ENCODE peak calls at places on chromosomes 6 and 20, in nine cellular contexts. One of them, this sample, is unnamed.

GRCh38 chr6:5151955-5152401 is 66.8 kb downstream of the PPP1R3G start:
- DNase-seq in HEK293T: no peak
- DNase-seq in mesendoderm: no peak
- DNase-seq in activated naive CD8-positive, alpha-beta T cell treated with anti-CD3 and anti-CD28 coated beads, Interleukin-2, amount 50 U/mL, for 24 hours: no peak
- DNase-seq in GDM1: no peak
- DNase-seq in NCI-H2081: no peak
- DNase-seq in T-helper 1 cell: no peak
- DNase-seq in heart left ventricle: no peak
- DNase-seq in activated CD4-positive, alpha-beta T cell treated with anti-CD3 and anti-CD28 coated beads, Interleukin-2, amount 10 ng/mL, durations not matched to agents 24 days and 14 days: no peak
- DNase-seq in this sample: peak; percentile 39

GRCh38 chr6:144582939-144583613 is 297.9 kb downstream of the UTRN start:
- DNase-seq in HEK293T: peak; percentile 19
- DNase-seq in mesendoderm: peak; percentile 48
- DNase-seq in activated naive CD8-positive, alpha-beta T cell treated with anti-CD3 and anti-CD28 coated beads, Interleukin-2, amount 50 U/mL, for 24 hours: peak; percentile 36
- DNase-seq in GDM1: peak; percentile 11
- DNase-seq in NCI-H2081: no peak
- DNase-seq in T-helper 1 cell: no peak
- DNase-seq in heart left ventricle: peak; percentile 30
- DNase-seq in activated CD4-positive, alpha-beta T cell treated with anti-CD3 and anti-CD28 coated beads, Interleukin-2, amount 10 ng/mL, durations not matched to agents 24 days and 14 days: peak; percentile 91
- DNase-seq in this sample: no peak

GRCh38 chr20:61975411-61975810 is 90.3 kb downstream of the TAF4 start:
- DNase-seq in HEK293T: no peak
- DNase-seq in mesendoderm: no peak
- DNase-seq in activated naive CD8-positive, alpha-beta T cell treated with anti-CD3 and anti-CD28 coated beads, Interleukin-2, amount 50 U/mL, for 24 hours: no peak
- DNase-seq in GDM1: no peak
- DNase-seq in NCI-H2081: peak; percentile 2
- DNase-seq in T-helper 1 cell: no peak
- DNase-seq in heart left ventricle: no peak
- DNase-seq in activated CD4-positive, alpha-beta T cell treated with anti-CD3 and anti-CD28 coated beads, Interleukin-2, amount 10 ng/mL, durations not matched to agents 24 days and 14 days: no peak
- DNase-seq in this sample: no peak

GRCh38 chr6:12324096-12324495 is 33.9 kb downstream of the EDN1 start:
- DNase-seq in HEK293T: no peak
- DNase-seq in mesendoderm: peak; percentile 89
- DNase-seq in activated naive CD8-positive, alpha-beta T cell treated with anti-CD3 and anti-CD28 coated beads, Interleukin-2, amount 50 U/mL, for 24 hours: no peak
- DNase-seq in GDM1: no peak
- DNase-seq in NCI-H2081: no peak
- DNase-seq in T-helper 1 cell: no peak
- DNase-seq in heart left ventricle: no peak
- DNase-seq in activated CD4-positive, alpha-beta T cell treated with anti-CD3 and anti-CD28 coated beads, Interleukin-2, amount 10 ng/mL, durations not matched to agents 24 days and 14 days: no peak
- DNase-seq in this sample: peak; percentile 33

GRCh38 chr20:43667341-43668132 is 623 bp downstream of the MYBL2 start:
- DNase-seq in HEK293T: peak; percentile 65
- DNase-seq in mesendoderm: peak; percentile 78
- DNase-seq in activated naive CD8-positive, alpha-beta T cell treated with anti-CD3 and anti-CD28 coated beads, Interleukin-2, amount 50 U/mL, for 24 hours: peak; percentile 48
- DNase-seq in GDM1: no peak
- DNase-seq in NCI-H2081: no peak
- DNase-seq in T-helper 1 cell: no peak
- DNase-seq in heart left ventricle: no peak
- DNase-seq in activated CD4-positive, alpha-beta T cell treated with anti-CD3 and anti-CD28 coated beads, Interleukin-2, amount 10 ng/mL, durations not matched to agents 24 days and 14 days: peak; percentile 74
- DNase-seq in this sample: no peak

GRCh38 chr6:30565772-30566171 is 5.5 kb upstream of the ABCF1 start:
- DNase-seq in HEK293T: no peak
- DNase-seq in mesendoderm: no peak
- DNase-seq in activated naive CD8-positive, alpha-beta T cell treated with anti-CD3 and anti-CD28 coated beads, Interleukin-2, amount 50 U/mL, for 24 hours: no peak
- DNase-seq in GDM1: no peak
- DNase-seq in NCI-H2081: no peak
- DNase-seq in T-helper 1 cell: no peak
- DNase-seq in heart left ventricle: no peak
- DNase-seq in activated CD4-positive, alpha-beta T cell treated with anti-CD3 and anti-CD28 coated beads, Interleukin-2, amount 10 ng/mL, durations not matched to agents 24 days and 14 days: no peak
- DNase-seq in this sample: no peak

GRCh38 chr6:4413073-4413472 is 277.7 kb upstream of the ECI2 start:
- DNase-seq in HEK293T: no peak
- DNase-seq in mesendoderm: no peak
- DNase-seq in activated naive CD8-positive, alpha-beta T cell treated with anti-CD3 and anti-CD28 coated beads, Interleukin-2, amount 50 U/mL, for 24 hours: no peak
- DNase-seq in GDM1: no peak
- DNase-seq in NCI-H2081: no peak
- DNase-seq in T-helper 1 cell: no peak
- DNase-seq in heart left ventricle: no peak
- DNase-seq in activated CD4-positive, alpha-beta T cell treated with anti-CD3 and anti-CD28 coated beads, Interleukin-2, amount 10 ng/mL, durations not matched to agents 24 days and 14 days: no peak
- DNase-seq in this sample: no peak

GRCh38 chr6:53433617-53434285 is 85.0 kb upstream of the ELOVL5 start:
- DNase-seq in HEK293T: no peak
- DNase-seq in mesendoderm: no peak
- DNase-seq in activated naive CD8-positive, alpha-beta T cell treated with anti-CD3 and anti-CD28 coated beads, Interleukin-2, amount 50 U/mL, for 24 hours: no peak
- DNase-seq in GDM1: no peak
- DNase-seq in NCI-H2081: no peak
- DNase-seq in T-helper 1 cell: no peak
- DNase-seq in heart left ventricle: no peak
- DNase-seq in activated CD4-positive, alpha-beta T cell treated with anti-CD3 and anti-CD28 coated beads, Interleukin-2, amount 10 ng/mL, durations not matched to agents 24 days and 14 days: no peak
- DNase-seq in this sample: no peak

GRCh38 chr20:33859157-33859695 is 48.1 kb downstream of the CHMP4B start:
- DNase-seq in HEK293T: no peak
- DNase-seq in mesendoderm: no peak
- DNase-seq in activated naive CD8-positive, alpha-beta T cell treated with anti-CD3 and anti-CD28 coated beads, Interleukin-2, amount 50 U/mL, for 24 hours: peak; percentile 25
- DNase-seq in GDM1: no peak
- DNase-seq in NCI-H2081: no peak
- DNase-seq in T-helper 1 cell: no peak
- DNase-seq in heart left ventricle: peak; percentile 26
- DNase-seq in activated CD4-positive, alpha-beta T cell treated with anti-CD3 and anti-CD28 coated beads, Interleukin-2, amount 10 ng/mL, durations not matched to agents 24 days and 14 days: peak; percentile 86
- DNase-seq in this sample: no peak

GRCh38 chr6:137590684-137591083 is 96.5 kb upstream of the OLIG3 start:
- DNase-seq in HEK293T: no peak
- DNase-seq in mesendoderm: no peak
- DNase-seq in activated naive CD8-positive, alpha-beta T cell treated with anti-CD3 and anti-CD28 coated beads, Interleukin-2, amount 50 U/mL, for 24 hours: no peak
- DNase-seq in GDM1: no peak
- DNase-seq in NCI-H2081: no peak
- DNase-seq in T-helper 1 cell: no peak
- DNase-seq in heart left ventricle: no peak
- DNase-seq in activated CD4-positive, alpha-beta T cell treated with anti-CD3 and anti-CD28 coated beads, Interleukin-2, amount 10 ng/mL, durations not matched to agents 24 days and 14 days: no peak
- DNase-seq in this sample: no peak

GRCh38 chr6:53412751-53413150 is 64.0 kb upstream of the ELOVL5 start:
- DNase-seq in HEK293T: no peak
- DNase-seq in mesendoderm: no peak
- DNase-seq in activated naive CD8-positive, alpha-beta T cell treated with anti-CD3 and anti-CD28 coated beads, Interleukin-2, amount 50 U/mL, for 24 hours: no peak
- DNase-seq in GDM1: no peak
- DNase-seq in NCI-H2081: no peak
- DNase-seq in T-helper 1 cell: no peak
- DNase-seq in heart left ventricle: no peak
- DNase-seq in activated CD4-positive, alpha-beta T cell treated with anti-CD3 and anti-CD28 coated beads, Interleukin-2, amount 10 ng/mL, durations not matched to agents 24 days and 14 days: no peak
- DNase-seq in this sample: no peak

GRCh38 chr20:44035924-44036323 is 121.3 kb downstream of the TOX2 start:
- DNase-seq in HEK293T: no peak
- DNase-seq in mesendoderm: no peak
- DNase-seq in activated naive CD8-positive, alpha-beta T cell treated with anti-CD3 and anti-CD28 coated beads, Interleukin-2, amount 50 U/mL, for 24 hours: no peak
- DNase-seq in GDM1: no peak
- DNase-seq in NCI-H2081: no peak
- DNase-seq in T-helper 1 cell: no peak
- DNase-seq in heart left ventricle: peak; percentile 7
- DNase-seq in activated CD4-positive, alpha-beta T cell treated with anti-CD3 and anti-CD28 coated beads, Interleukin-2, amount 10 ng/mL, durations not matched to agents 24 days and 14 days: no peak
- DNase-seq in this sample: no peak

GRCh38 chr6:14026831-14027539 is 90.6 kb upstream of the CD83 start:
- DNase-seq in HEK293T: no peak
- DNase-seq in mesendoderm: no peak
- DNase-seq in activated naive CD8-positive, alpha-beta T cell treated with anti-CD3 and anti-CD28 coated beads, Interleukin-2, amount 50 U/mL, for 24 hours: no peak
- DNase-seq in GDM1: no peak
- DNase-seq in NCI-H2081: no peak
- DNase-seq in T-helper 1 cell: no peak
- DNase-seq in heart left ventricle: no peak
- DNase-seq in activated CD4-positive, alpha-beta T cell treated with anti-CD3 and anti-CD28 coated beads, Interleukin-2, amount 10 ng/mL, durations not matched to agents 24 days and 14 days: no peak
- DNase-seq in this sample: no peak

GRCh38 chr6:168097621-168098430 is 18.8 kb upstream of the FRMD1 start:
- DNase-seq in HEK293T: no peak
- DNase-seq in mesendoderm: no peak
- DNase-seq in activated naive CD8-positive, alpha-beta T cell treated with anti-CD3 and anti-CD28 coated beads, Interleukin-2, amount 50 U/mL, for 24 hours: no peak
- DNase-seq in GDM1: no peak
- DNase-seq in NCI-H2081: no peak
- DNase-seq in T-helper 1 cell: no peak
- DNase-seq in heart left ventricle: peak; percentile 64
- DNase-seq in activated CD4-positive, alpha-beta T cell treated with anti-CD3 and anti-CD28 coated beads, Interleukin-2, amount 10 ng/mL, durations not matched to agents 24 days and 14 days: no peak
- DNase-seq in this sample: no peak

GRCh38 chr6:167689751-167690150 is 137.0 kb upstream of the AFDN start:
- DNase-seq in HEK293T: no peak
- DNase-seq in mesendoderm: peak; percentile 37
- DNase-seq in activated naive CD8-positive, alpha-beta T cell treated with anti-CD3 and anti-CD28 coated beads, Interleukin-2, amount 50 U/mL, for 24 hours: no peak
- DNase-seq in GDM1: no peak
- DNase-seq in NCI-H2081: no peak
- DNase-seq in T-helper 1 cell: no peak
- DNase-seq in heart left ventricle: no peak
- DNase-seq in activated CD4-positive, alpha-beta T cell treated with anti-CD3 and anti-CD28 coated beads, Interleukin-2, amount 10 ng/mL, durations not matched to agents 24 days and 14 days: no peak
- DNase-seq in this sample: no peak

GRCh38 chr6:27816906-27817305 is 95.3 kb downstream of the OR2B2 start:
- DNase-seq in HEK293T: no peak
- DNase-seq in mesendoderm: no peak
- DNase-seq in activated naive CD8-positive, alpha-beta T cell treated with anti-CD3 and anti-CD28 coated beads, Interleukin-2, amount 50 U/mL, for 24 hours: no peak
- DNase-seq in GDM1: no peak
- DNase-seq in NCI-H2081: no peak
- DNase-seq in T-helper 1 cell: no peak
- DNase-seq in heart left ventricle: no peak
- DNase-seq in activated CD4-positive, alpha-beta T cell treated with anti-CD3 and anti-CD28 coated beads, Interleukin-2, amount 10 ng/mL, durations not matched to agents 24 days and 14 days: no peak
- DNase-seq in this sample: no peak

GRCh38 chr6:53916804-53917463 is 122.1 kb downstream of the LRRC1 start:
- DNase-seq in HEK293T: no peak
- DNase-seq in mesendoderm: no peak
- DNase-seq in activated naive CD8-positive, alpha-beta T cell treated with anti-CD3 and anti-CD28 coated beads, Interleukin-2, amount 50 U/mL, for 24 hours: no peak
- DNase-seq in GDM1: no peak
- DNase-seq in NCI-H2081: no peak
- DNase-seq in T-helper 1 cell: no peak
- DNase-seq in heart left ventricle: no peak
- DNase-seq in activated CD4-positive, alpha-beta T cell treated with anti-CD3 and anti-CD28 coated beads, Interleukin-2, amount 10 ng/mL, durations not matched to agents 24 days and 14 days: no peak
- DNase-seq in this sample: no peak

GRCh38 chr6:14693301-14694192 is 552.3 kb upstream of the JARID2 start:
- DNase-seq in HEK293T: no peak
- DNase-seq in mesendoderm: peak; percentile 48
- DNase-seq in activated naive CD8-positive, alpha-beta T cell treated with anti-CD3 and anti-CD28 coated beads, Interleukin-2, amount 50 U/mL, for 24 hours: no peak
- DNase-seq in GDM1: no peak
- DNase-seq in NCI-H2081: no peak
- DNase-seq in T-helper 1 cell: no peak
- DNase-seq in heart left ventricle: no peak
- DNase-seq in activated CD4-positive, alpha-beta T cell treated with anti-CD3 and anti-CD28 coated beads, Interleukin-2, amount 10 ng/mL, durations not matched to agents 24 days and 14 days: no peak
- DNase-seq in this sample: no peak

GRCh38 chr6:131858765-131859490 is 51.1 kb downstream of the ENPP1 start:
- DNase-seq in HEK293T: no peak
- DNase-seq in mesendoderm: peak; percentile 20
- DNase-seq in activated naive CD8-positive, alpha-beta T cell treated with anti-CD3 and anti-CD28 coated beads, Interleukin-2, amount 50 U/mL, for 24 hours: no peak
- DNase-seq in GDM1: no peak
- DNase-seq in NCI-H2081: no peak
- DNase-seq in T-helper 1 cell: no peak
- DNase-seq in heart left ventricle: no peak
- DNase-seq in activated CD4-positive, alpha-beta T cell treated with anti-CD3 and anti-CD28 coated beads, Interleukin-2, amount 10 ng/mL, durations not matched to agents 24 days and 14 days: peak; percentile 19
- DNase-seq in this sample: peak; percentile 49

GRCh38 chr6:118704911-118705310 is 53.5 kb upstream of the CEP85L start:
- DNase-seq in HEK293T: no peak
- DNase-seq in mesendoderm: peak; percentile 29
- DNase-seq in activated naive CD8-positive, alpha-beta T cell treated with anti-CD3 and anti-CD28 coated beads, Interleukin-2, amount 50 U/mL, for 24 hours: no peak
- DNase-seq in GDM1: no peak
- DNase-seq in NCI-H2081: no peak
- DNase-seq in T-helper 1 cell: no peak
- DNase-seq in heart left ventricle: no peak
- DNase-seq in activated CD4-positive, alpha-beta T cell treated with anti-CD3 and anti-CD28 coated beads, Interleukin-2, amount 10 ng/mL, durations not matched to agents 24 days and 14 days: no peak
- DNase-seq in this sample: no peak

GRCh38 chr6:28497306-28497705 is 18.3 kb downstream of the GPX6 start:
- DNase-seq in HEK293T: no peak
- DNase-seq in mesendoderm: no peak
- DNase-seq in activated naive CD8-positive, alpha-beta T cell treated with anti-CD3 and anti-CD28 coated beads, Interleukin-2, amount 50 U/mL, for 24 hours: no peak
- DNase-seq in GDM1: no peak
- DNase-seq in NCI-H2081: no peak
- DNase-seq in T-helper 1 cell: no peak
- DNase-seq in heart left ventricle: no peak
- DNase-seq in activated CD4-positive, alpha-beta T cell treated with anti-CD3 and anti-CD28 coated beads, Interleukin-2, amount 10 ng/mL, durations not matched to agents 24 days and 14 days: no peak
- DNase-seq in this sample: no peak

GRCh38 chr6:27168586-27169443 is 78.7 kb upstream of the PRSS16 start:
- DNase-seq in HEK293T: no peak
- DNase-seq in mesendoderm: peak; percentile 22
- DNase-seq in activated naive CD8-positive, alpha-beta T cell treated with anti-CD3 and anti-CD28 coated beads, Interleukin-2, amount 50 U/mL, for 24 hours: no peak
- DNase-seq in GDM1: no peak
- DNase-seq in NCI-H2081: no peak
- DNase-seq in T-helper 1 cell: no peak
- DNase-seq in heart left ventricle: no peak
- DNase-seq in activated CD4-positive, alpha-beta T cell treated with anti-CD3 and anti-CD28 coated beads, Interleukin-2, amount 10 ng/mL, durations not matched to agents 24 days and 14 days: no peak
- DNase-seq in this sample: peak; percentile 73

GRCh38 chr6:159978291-159979135 is 9.6 kb downstream of the IGF2R start:
- DNase-seq in HEK293T: no peak
- DNase-seq in mesendoderm: peak; percentile 41
- DNase-seq in activated naive CD8-positive, alpha-beta T cell treated with anti-CD3 and anti-CD28 coated beads, Interleukin-2, amount 50 U/mL, for 24 hours: peak; percentile 72
- DNase-seq in GDM1: no peak
- DNase-seq in NCI-H2081: no peak
- DNase-seq in T-helper 1 cell: no peak
- DNase-seq in heart left ventricle: no peak
- DNase-seq in activated CD4-positive, alpha-beta T cell treated with anti-CD3 and anti-CD28 coated beads, Interleukin-2, amount 10 ng/mL, durations not matched to agents 24 days and 14 days: peak; percentile 75
- DNase-seq in this sample: no peak

GRCh38 chr6:101840100-101840499 is 446.6 kb downstream of the GRIK2 start:
- DNase-seq in HEK293T: no peak
- DNase-seq in mesendoderm: no peak
- DNase-seq in activated naive CD8-positive, alpha-beta T cell treated with anti-CD3 and anti-CD28 coated beads, Interleukin-2, amount 50 U/mL, for 24 hours: no peak
- DNase-seq in GDM1: no peak
- DNase-seq in NCI-H2081: no peak
- DNase-seq in T-helper 1 cell: no peak
- DNase-seq in heart left ventricle: no peak
- DNase-seq in activated CD4-positive, alpha-beta T cell treated with anti-CD3 and anti-CD28 coated beads, Interleukin-2, amount 10 ng/mL, durations not matched to agents 24 days and 14 days: no peak
- DNase-seq in this sample: no peak

GRCh38 chr20:7703436-7703835 is 236.8 kb downstream of the HAO1 start:
- DNase-seq in HEK293T: no peak
- DNase-seq in mesendoderm: no peak
- DNase-seq in activated naive CD8-positive, alpha-beta T cell treated with anti-CD3 and anti-CD28 coated beads, Interleukin-2, amount 50 U/mL, for 24 hours: no peak
- DNase-seq in GDM1: no peak
- DNase-seq in NCI-H2081: peak; percentile 92
- DNase-seq in T-helper 1 cell: no peak
- DNase-seq in heart left ventricle: no peak
- DNase-seq in activated CD4-positive, alpha-beta T cell treated with anti-CD3 and anti-CD28 coated beads, Interleukin-2, amount 10 ng/mL, durations not matched to agents 24 days and 14 days: no peak
- DNase-seq in this sample: no peak

GRCh38 chr6:4936681-4937041 is 67.2 kb downstream of the RPP40 start:
- DNase-seq in HEK293T: peak; percentile 48
- DNase-seq in mesendoderm: peak; percentile 53
- DNase-seq in activated naive CD8-positive, alpha-beta T cell treated with anti-CD3 and anti-CD28 coated beads, Interleukin-2, amount 50 U/mL, for 24 hours: no peak
- DNase-seq in GDM1: no peak
- DNase-seq in NCI-H2081: peak; percentile 17
- DNase-seq in T-helper 1 cell: no peak
- DNase-seq in heart left ventricle: no peak
- DNase-seq in activated CD4-positive, alpha-beta T cell treated with anti-CD3 and anti-CD28 coated beads, Interleukin-2, amount 10 ng/mL, durations not matched to agents 24 days and 14 days: no peak
- DNase-seq in this sample: no peak

GRCh38 chr20:31869942-31870702 is at the start of the genes DUSP15 and TTLL9:
- DNase-seq in HEK293T: peak; percentile 46
- DNase-seq in mesendoderm: no peak
- DNase-seq in activated naive CD8-positive, alpha-beta T cell treated with anti-CD3 and anti-CD28 coated beads, Interleukin-2, amount 50 U/mL, for 24 hours: no peak
- DNase-seq in GDM1: no peak
- DNase-seq in NCI-H2081: no peak
- DNase-seq in T-helper 1 cell: no peak
- DNase-seq in heart left ventricle: peak; percentile 43
- DNase-seq in activated CD4-positive, alpha-beta T cell treated with anti-CD3 and anti-CD28 coated beads, Interleukin-2, amount 10 ng/mL, durations not matched to agents 24 days and 14 days: no peak
- DNase-seq in this sample: no peak

GRCh38 chr6:127833336-127833735 is 67.5 kb downstream of the THEMIS start:
- DNase-seq in HEK293T: no peak
- DNase-seq in mesendoderm: peak; percentile 4
- DNase-seq in activated naive CD8-positive, alpha-beta T cell treated with anti-CD3 and anti-CD28 coated beads, Interleukin-2, amount 50 U/mL, for 24 hours: no peak
- DNase-seq in GDM1: no peak
- DNase-seq in NCI-H2081: no peak
- DNase-seq in T-helper 1 cell: no peak
- DNase-seq in heart left ventricle: no peak
- DNase-seq in activated CD4-positive, alpha-beta T cell treated with anti-CD3 and anti-CD28 coated beads, Interleukin-2, amount 10 ng/mL, durations not matched to agents 24 days and 14 days: no peak
- DNase-seq in this sample: no peak

GRCh38 chr20:3238616-3239025 is 369 bp downstream of the SLC4A11 start:
- DNase-seq in HEK293T: peak; percentile 51
- DNase-seq in mesendoderm: no peak
- DNase-seq in activated naive CD8-positive, alpha-beta T cell treated with anti-CD3 and anti-CD28 coated beads, Interleukin-2, amount 50 U/mL, for 24 hours: peak; percentile 50
- DNase-seq in GDM1: no peak
- DNase-seq in NCI-H2081: no peak
- DNase-seq in T-helper 1 cell: no peak
- DNase-seq in heart left ventricle: no peak
- DNase-seq in activated CD4-positive, alpha-beta T cell treated with anti-CD3 and anti-CD28 coated beads, Interleukin-2, amount 10 ng/mL, durations not matched to agents 24 days and 14 days: peak; percentile 87
- DNase-seq in this sample: no peak

This sample was measured in BJ.